ENCODE peak calls at places on chromosomes 6 and 20, in seven cellular contexts. D is AG09319; O is fibroblast of mammary gland; V is non-pigmented ciliary epithelial cell; H is stimulated activated CD4-positive, alpha-beta T cell treated with anti-CD3 and anti-CD28 coated beads, Interleukin-4, amount 100 ng/mL, for 1 hour; P is HuH-7; J is head of caudate nucleus. B is an unnamed sample.

GRCh38 chr6:170283212-170284081 is 7.4 kb downstream of the DLL1 start:
- DNase-seq in D (no peak), P (no peak), H (no peak), O (no peak), V (no peak), J (no peak), B (no peak)

GRCh38 chr20:62707981-62708521 is 585 bp upstream of the NTSR1 start:
- DNase-seq in D (no peak), V (no peak), H (peak; percentile 34), O (no peak), J (no peak), P (peak; percentile 64), B (peak; percentile 71)

GRCh38 chr6:121506761-121507754 is 71.6 kb downstream of the GJA1 start:
- DNase-seq in J (no peak), O (peak; percentile 58), P (no peak), D (peak; percentile 47), V (no peak), H (no peak), B (no peak)

GRCh38 chr6:101003075-101003474 is 121.9 kb upstream of the ASCC3 start:
- DNase-seq in H (no peak), J (no peak), P (no peak), V (no peak), O (no peak), D (no peak), B (no peak)

GRCh38 chr6:45086685-45087084 is 241.4 kb upstream of the RUNX2 start:
- DNase-seq in D (no peak), V (no peak), H (no peak), O (peak; percentile 22), J (no peak), P (no peak), B (no peak)

GRCh38 chr20:50690979-50691584 is at the start of gene RIPOR3:
- DNase-seq in O (peak; percentile 24), D (no peak), P (no peak), J (peak; percentile 18), V (no peak), H (peak; percentile 3), B (no peak)

GRCh38 chr6:715709-716450 is 22.9 kb upstream of the EXOC2 start:
- DNase-seq in H (no peak), D (no peak), J (no peak), V (no peak), O (no peak), P (no peak), B (no peak)

GRCh38 chr6:44072452-44072958 is 54.7 kb downstream of the MRPL14 start:
- DNase-seq in O (no peak), H (no peak), P (no peak), D (no peak), J (no peak), V (no peak), B (no peak)

GRCh38 chr20:47740225-47741184 is 44.8 kb downstream of the SULF2 start:
- DNase-seq in P (no peak), V (no peak), D (no peak), H (no peak), O (no peak), J (no peak), B (no peak)

GRCh38 chr20:47481330-47482216 is 20.1 kb upstream of the NCOA3 start:
- DNase-seq in V (no peak), O (no peak), D (no peak), H (no peak), J (no peak), P (no peak), B (no peak)

GRCh38 chr20:50027611-50028105 is 44.9 kb downstream of the SNAI1 start:
- DNase-seq in P (no peak), V (peak; percentile 40), H (no peak), D (peak; percentile 80), O (peak; percentile 91), J (peak; percentile 74), B (no peak)

GRCh38 chr6:7241160-7241559 is 71.8 kb downstream of the SSR1 start:
- DNase-seq in P (no peak), O (no peak), V (no peak), J (no peak), H (no peak), D (no peak), B (no peak)

GRCh38 chr6:139540276-139540675 is 165.8 kb upstream of the CITED2 start:
- DNase-seq in J (no peak), P (no peak), V (no peak), D (no peak), H (peak; percentile 16), O (peak; percentile 93), B (no peak)

GRCh38 chr6:34236423-34237315 is at the start of gene HMGA1:
- DNase-seq in H (peak; percentile 94), O (peak; percentile 85), J (peak; percentile 87), V (no peak), D (no peak), P (peak; percentile 88), B (peak; percentile 94)

GRCh38 chr6:36067374-36068011 is 39.9 kb downstream of the MAPK14 start:
- DNase-seq in V (no peak), D (no peak), J (no peak), H (no peak), O (peak; percentile 50), P (no peak), B (no peak)

GRCh38 chr20:48295445-48295903 is 510.2 kb upstream of the SULF2 start:
- DNase-seq in J (no peak), O (peak; percentile 95), D (peak; percentile 80), V (peak; percentile 86), P (no peak), H (no peak), B (no peak)

GRCh38 chr6:45667766-45668165 is 290.0 kb upstream of the SUPT3H start:
- DNase-seq in D (no peak), V (no peak), H (no peak), P (no peak), J (no peak), O (no peak), B (no peak)

GRCh38 chr20:36102809-36103596 is 51.5 kb upstream of the EPB41L1 start:
- DNase-seq in V (no peak), P (peak; percentile 42), O (no peak), H (no peak), D (no peak), J (peak; percentile 37), B (no peak)